ENCODE peak calls at places on chromosomes 1 and 21, in eight cellular contexts. H, M, A, P, Z, S, D and L are unnamed samples.

GRCh38 chr1:245234217-245235120 is 79.7 kb downstream of the KIF26B start:
- DNase-seq in Z (no peak), D (no peak), P (no peak), A (no peak), M (no peak), S (peak; percentile 1), H (no peak), L (no peak)

GRCh38 chr21:14064296-14064645 is 146.5 kb downstream of the LIPI start:
- DNase-seq in P (no peak), M (no peak), A (no peak), S (no peak), H (no peak), D (peak; percentile 64), Z (no peak), L (no peak)

GRCh38 chr1:155454096-155454495 is 108.5 kb downstream of the ASH1L start:
- DNase-seq in A (no peak), D (no peak), M (no peak), S (peak; percentile 31), H (no peak), Z (no peak), P (no peak), L (no peak)

GRCh38 chr1:203408485-203409229 is 57.7 kb upstream of the FMOD start:
- DNase-seq in M (peak; percentile 75), Z (no peak), A (no peak), P (peak; percentile 95), H (no peak), S (peak; percentile 48), D (peak; percentile 92), L (no peak)

GRCh38 chr1:53321366-53321765 is 6.5 kb downstream of the LRP8 start:
- DNase-seq in S (no peak), P (peak; percentile 21), H (no peak), M (no peak), Z (no peak), D (peak; percentile 51), A (no peak), L (no peak)

GRCh38 chr1:153542956-153543737 is 2.4 kb upstream of the S100A5 start:
- DNase-seq in P (peak; percentile 45), M (no peak), Z (no peak), S (no peak), D (no peak), A (no peak), H (no peak), L (no peak)

GRCh38 chr1:22578732-22579361 is 15.6 kb downstream of the EPHA8 start:
- DNase-seq in S (no peak), A (no peak), Z (no peak), P (no peak), H (no peak), D (no peak), M (no peak), L (no peak)

GRCh38 chr21:44065428-44065827 is 41.8 kb upstream of the PWP2 start:
- DNase-seq in Z (peak; percentile 88), D (no peak), P (no peak), M (no peak), H (peak; percentile 58), A (peak; percentile 79), S (peak; percentile 13), L (no peak)

GRCh38 chr1:181015258-181015630 is 7.4 kb downstream of the STX6 start:
- DNase-seq in Z (no peak), D (no peak), H (no peak), A (no peak), M (no peak), S (no peak), P (no peak), L (no peak)

GRCh38 chr1:40706626-40707025 is 15.1 kb downstream of the NFYC start:
- DNase-seq in M (no peak), P (no peak), Z (no peak), A (no peak), D (no peak), S (no peak), H (no peak), L (no peak)

GRCh38 chr1:26094076-26094669 is 17.5 kb upstream of the PDIK1L start:
- DNase-seq in D (no peak), M (no peak), H (no peak), S (no peak), Z (no peak), P (no peak), A (no peak), L (no peak)

GRCh38 chr1:19042675-19043578 is 86.5 kb upstream of the IFFO2 start:
- DNase-seq in H (no peak), A (no peak), S (no peak), Z (no peak), M (peak; percentile 49), D (peak; percentile 66), P (no peak), L (no peak)

GRCh38 chr1:227897704-227898438 is 49.9 kb downstream of the WNT9A start:
- DNase-seq in D (peak; percentile 26), A (peak; percentile 44), M (peak; percentile 38), P (no peak), H (no peak), S (no peak), Z (no peak), L (no peak)

GRCh38 chr1:100404816-100405215 is 52.5 kb downstream of the CDC14A start:
- DNase-seq in S (no peak), Z (no peak), P (no peak), H (no peak), M (no peak), A (no peak), D (no peak), L (no peak)

GRCh38 chr1:155973723-155974122 is 4.6 kb downstream of the ARHGEF2 start:
- DNase-seq in M (no peak), H (no peak), D (no peak), S (no peak), P (no peak), A (no peak), Z (no peak), L (no peak)

GRCh38 chr1:41475346-41475745 is 9.1 kb downstream of the EDN2 start:
- DNase-seq in S (no peak), M (no peak), D (no peak), P (no peak), Z (no peak), H (no peak), A (no peak), L (no peak)

GRCh38 chr1:206463137-206463536 is 7.1 kb upstream of the IKBKE start:
- DNase-seq in M (no peak), A (no peak), Z (no peak), H (no peak), S (no peak), P (no peak), D (no peak), L (no peak)

GRCh38 chr1:216071227-216071626 is 352.0 kb downstream of the USH2A start:
- DNase-seq in Z (no peak), H (no peak), P (no peak), M (no peak), A (no peak), S (no peak), D (no peak), L (no peak)

GRCh38 chr1:27036718-27037117 is 24.1 kb upstream of the TENT5B start:
- DNase-seq in P (no peak), D (no peak), M (no peak), A (no peak), S (no peak), H (no peak), Z (no peak), L (no peak)

GRCh38 chr1:63918395-63918945 is 144.7 kb downstream of the ROR1 start:
- DNase-seq in Z (no peak), A (no peak), H (no peak), M (no peak), P (no peak), D (no peak), S (no peak), L (no peak)
- H3K27ac ChIP-seq in Z (no peak overlapping the region), A (no peak overlapping the region), H (no peak overlapping the region), M (no peak overlapping the region), P (peak overlapping the region; percentile 29), D (no peak overlapping the region), S (no peak overlapping the region), L (no peak overlapping the region)

DNA sequence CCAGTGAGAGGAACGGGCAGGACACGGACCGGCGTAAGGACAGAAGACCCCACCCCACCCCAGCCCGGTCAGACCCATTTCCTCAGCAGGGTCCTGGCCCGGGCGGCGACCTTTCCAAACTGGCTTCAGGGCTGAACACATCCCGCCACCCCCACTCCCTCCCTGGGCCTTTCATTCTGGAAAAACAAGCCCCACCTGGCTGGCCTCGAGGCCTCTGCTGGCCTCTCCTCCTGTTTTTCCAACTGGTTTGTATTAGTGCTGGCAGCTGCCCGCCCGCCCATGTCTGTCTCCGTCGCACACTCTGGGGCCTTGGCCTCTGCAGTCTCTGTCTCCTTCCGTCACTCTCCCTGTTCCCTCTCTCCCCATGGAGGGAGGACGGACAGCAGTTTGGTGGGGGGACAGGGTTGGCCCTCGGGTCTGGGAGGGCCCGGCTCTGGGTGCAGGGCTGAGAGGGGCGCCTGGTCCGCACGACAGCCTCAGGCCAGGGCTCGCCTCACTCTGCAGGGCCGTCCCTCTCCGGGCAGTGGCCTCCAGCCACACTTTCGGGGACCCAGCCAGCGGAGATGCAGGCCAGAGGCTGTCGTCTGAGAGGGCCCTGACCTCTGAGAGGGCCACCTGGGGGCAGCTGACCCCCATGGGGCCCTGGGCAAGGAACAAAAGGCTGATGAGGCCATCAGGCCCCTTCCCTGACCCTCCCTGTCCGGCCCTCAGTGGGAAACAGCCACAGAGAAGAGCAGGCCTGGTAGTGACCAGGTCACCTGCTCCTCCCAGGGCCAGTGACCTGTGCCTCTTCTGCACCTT is 1.5 kb upstream of the MXRA8 start:
- DNase-seq in D (peak; percentile 81), H (no peak), M (peak; percentile 72), A (no peak), P (peak; percentile 83), S (no peak), Z (no peak), L (no peak)
- H3K27ac ChIP-seq in D (peak overlapping the region; percentile 23), H (no peak overlapping the region), M (peak overlapping the region; percentile 92), A (no peak overlapping the region), P (peak overlapping the region; percentile 45), S (peak overlapping the region; percentile 37), Z (no peak overlapping the region), L (peak overlapping the region; percentile 81)

GRCh38 chr1:182163821-182164223 is 102.3 kb upstream of the ZNF648 start:
- DNase-seq in M (no peak), A (no peak), D (peak; percentile 70), H (no peak), Z (no peak), P (peak; percentile 51), S (no peak), L (no peak)
- H3K27ac ChIP-seq in M (no peak overlapping the region), A (no peak overlapping the region), D (no peak overlapping the region), H (no peak overlapping the region), Z (no peak overlapping the region), P (no peak overlapping the region), S (no peak overlapping the region), L (peak overlapping the region; percentile 62)

GRCh38 chr1:207850621-207851407 is 60.1 kb downstream of the CD34 start:
- DNase-seq in M (no peak), P (no peak), Z (no peak), A (peak; percentile 44), S (no peak), H (no peak), D (no peak), L (no peak)
- H3K27ac ChIP-seq in M (peak overlapping the region; percentile 43), P (no peak overlapping the region), Z (no peak overlapping the region), A (no peak overlapping the region), S (no peak overlapping the region), H (no peak overlapping the region), D (peak overlapping the region; percentile 55), L (peak overlapping the region; percentile 47)

DNA sequence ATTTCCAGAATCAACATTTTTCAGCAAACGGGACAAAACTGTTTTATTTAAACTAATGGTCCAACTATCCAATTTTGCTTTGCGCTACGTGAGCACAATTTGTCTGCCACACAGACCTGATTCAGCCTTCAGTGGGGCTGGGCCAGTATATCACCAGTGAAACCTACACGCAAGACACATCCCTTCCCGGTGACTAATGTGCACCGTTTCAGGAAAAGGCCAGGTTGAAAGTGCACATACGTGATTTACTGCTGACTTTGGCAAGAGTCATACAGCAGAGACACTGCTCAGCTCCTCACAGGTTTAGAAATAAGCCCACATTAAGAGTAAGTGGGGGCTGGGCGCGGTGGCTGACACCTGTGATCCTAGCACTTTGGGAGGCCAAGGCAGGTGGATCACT is 5.1 kb upstream of the TMEM51 start:
- DNase-seq in P (no peak), A (no peak), M (no peak), D (no peak), S (no peak), H (no peak), Z (no peak), L (no peak)
- H3K27ac ChIP-seq in P (no peak overlapping the region), A (no peak overlapping the region), M (no peak overlapping the region), D (no peak overlapping the region), S (no peak overlapping the region), H (no peak overlapping the region), Z (no peak overlapping the region), L (no peak overlapping the region)